ENCODE peak calls at places on chromosomes 3 and 15, in six cellular contexts. E is progenitor cell of endocrine pancreas; I is CD4-positive, alpha-beta T cell; B is GM12864; N is cardiac muscle cell; O is neural crest cell. A is an unnamed sample.

GRCh38 chr3:53970656-53971055 is 79.0 kb upstream of the SELENOK start:
- DNase-seq in B (no peak), I (no peak), E (peak), O (no peak), N (peak), A (no peak)

GRCh38 chr3:124137264-124137663 is 145.3 kb upstream of the ROPN1 start:
- DNase-seq in O (no peak), N (no peak), E (no peak), I (no peak), B (no peak), A (no peak)

GRCh38 chr3:100455841-100456550 is 36.4 kb upstream of the TMEM45A start:
- DNase-seq in B (no peak), N (no peak), I (no peak), E (no peak), O (no peak), A (no peak)

GRCh38 chr3:156655819-156656566 is 18.4 kb upstream of the TIPARP start:
- DNase-seq in E (no peak), I (no peak), O (no peak), B (no peak), N (no peak), A (no peak)

GRCh38 chr3:187274977-187275338 is 16.6 kb downstream of the MASP1 start:
- DNase-seq in O (peak), I (no peak), N (no peak), E (peak), B (no peak), A (no peak)

GRCh38 chr3:157436583-157437300 is at the start of gene PTX3:
- DNase-seq in B (no peak), E (no peak), I (no peak), O (peak), N (peak), A (peak)

GRCh38 chr15:70127288-70127746 is 29.6 kb upstream of the TLE3 start:
- DNase-seq in B (no peak), E (no peak), N (peak), O (peak), I (no peak), A (no peak)

GRCh38 chr15:48680841-48681240 is 35.3 kb upstream of the FBN1 start:
- DNase-seq in E (no peak), N (peak), O (no peak), B (no peak), I (no peak), A (no peak)

GRCh38 chr3:21274000-21274671 is 476.9 kb downstream of the ZNF385D start:
- DNase-seq in I (no peak), B (no peak), O (no peak), E (no peak), N (peak), A (no peak)

GRCh38 chr3:20190991-20191390 is 5.0 kb upstream of the SGO1 start:
- DNase-seq in E (no peak), N (no peak), O (no peak), B (no peak), I (no peak), A (no peak)

GRCh38 chr15:60797444-60798040 is 318.6 kb upstream of the ICE2 start:
- DNase-seq in N (no peak), B (no peak), O (no peak), E (no peak), I (no peak), A (no peak)

GRCh38 chr3:117562000-117562399 is 852.4 kb downstream of the TUSC7 start:
- DNase-seq in I (no peak), B (no peak), E (no peak), N (no peak), O (no peak), A (no peak)

GRCh38 chr15:97504031-97504430 is 456.5 kb upstream of the ARRDC4 start:
- DNase-seq in E (no peak), O (no peak), B (no peak), N (peak), I (no peak), A (peak)

GRCh38 chr3:31639828-31640227 is 107.1 kb downstream of the STT3B start:
- DNase-seq in B (no peak), E (no peak), I (no peak), N (no peak), O (no peak), A (no peak)

GRCh38 chr3:193594946-193595689 is 2.1 kb downstream of the OPA1 start:
- DNase-seq in O (no peak), I (no peak), E (no peak), B (no peak), N (peak), A (no peak)

GRCh38 chr15:67827561-67828378 is 2.5 kb downstream of the SKOR1 start:
- DNase-seq in B (no peak), I (no peak), O (no peak), E (no peak), N (no peak), A (no peak)

GRCh38 chr15:71588746-71589145 is 221.6 kb upstream of the NR2E3 start:
- DNase-seq in I (no peak), B (no peak), O (no peak), E (no peak), N (peak), A (no peak)

GRCh38 chr3:119600732-119601131 is 3.0 kb downstream of the PLA1A start:
- DNase-seq in O (no peak), E (no peak), B (peak), N (no peak), I (no peak), A (no peak)

GRCh38 chr15:51620647-51621046 is 1.9 kb downstream of the DMXL2 start:
- DNase-seq in I (no peak), O (no peak), N (no peak), E (no peak), B (no peak), A (peak)

GRCh38 chr3:142866841-142867631 is 21.8 kb downstream of the PCOLCE2 start:
- DNase-seq in I (no peak), O (no peak), B (no peak), N (no peak), E (peak), A (no peak)

GRCh38 chr3:55162031-55162784 is 234.3 kb upstream of the LRTM1 start:
- DNase-seq in E (no peak), I (no peak), B (no peak), N (peak), O (no peak), A (no peak)

GRCh38 chr3:39272191-39272590 is 7.6 kb downstream of the CX3CR1 start:
- DNase-seq in B (no peak), E (no peak), I (no peak), N (no peak), O (no peak), A (no peak)

GRCh38 chr3:55720614-55721013 is 233.5 kb upstream of the WNT5A start:
- DNase-seq in O (no peak), B (no peak), I (no peak), N (peak), E (no peak), A (no peak)

GRCh38 chr3:129441782-129442181 is 1.8 kb downstream of the IFT122 start:
- DNase-seq in N (peak), O (no peak), E (no peak), I (no peak), B (no peak), A (no peak)

GRCh38 chr3:8421267-8421666 is 80.4 kb upstream of the LMCD1 start:
- DNase-seq in N (no peak), O (no peak), I (no peak), B (no peak), E (no peak), A (no peak)

GRCh38 chr15:43950551-43950950 is 123.7 kb downstream of the WDR76 start:
- DNase-seq in N (no peak), E (no peak), I (no peak), O (no peak), B (no peak), A (no peak)

GRCh38 chr3:8848696-8849131 is 79.3 kb upstream of the OXTR start:
- DNase-seq in E (no peak), O (no peak), I (no peak), B (no peak), N (peak), A (no peak)

GRCh38 chr3:13452490-13453335 is 27.4 kb upstream of the HDAC11 start:
- DNase-seq in E (no peak), N (peak), B (no peak), I (peak), O (peak), A (no peak)

GRCh38 chr3:32401541-32402052 is 9.9 kb downstream of the CMTM7 start:
- DNase-seq in N (peak), O (peak), I (peak), B (no peak), E (peak), A (peak)

GRCh38 chr3:58578873-58579272 is 1.7 kb upstream of the FAM107A start:
- DNase-seq in B (no peak), O (no peak), I (no peak), N (no peak), E (no peak), A (no peak)

GRCh38 chr15:100429116-100429728 is 87.4 kb upstream of the ADAMTS17 start:
- DNase-seq in O (no peak), I (no peak), E (no peak), N (peak), B (no peak), A (no peak)

GRCh38 chr3:129938140-129938930 is 36.2 kb upstream of the TRH start:
- DNase-seq in O (no peak), E (no peak), I (no peak), N (no peak), B (no peak), A (no peak)

GRCh38 chr3:4045756-4046155 is 246.5 kb downstream of the LRRN1 start:
- DNase-seq in O (no peak), I (no peak), E (no peak), B (no peak), N (no peak), A (no peak)

GRCh38 chr3:88150371-88150770 is 612 bp downstream of the C3orf38 start:
- DNase-seq in I (no peak), N (peak), E (no peak), B (peak), O (no peak), A (no peak)

GRCh38 chr3:113249111-113249510 is 37.8 kb downstream of the BOC start:
- DNase-seq in O (no peak), N (peak), B (no peak), E (no peak), I (no peak), A (no peak)

GRCh38 chr3:138947303-138948121 is 495 bp downstream of the FOXL2NB start:
- DNase-seq in N (no peak), I (no peak), O (no peak), B (no peak), E (no peak), A (no peak)

GRCh38 chr3:41679412-41679811 is 282.5 kb downstream of the ULK4 start:
- DNase-seq in O (no peak), B (no peak), I (no peak), N (no peak), E (no peak), A (no peak)

GRCh38 chr15:70309035-70309434 is 211.3 kb upstream of the TLE3 start:
- DNase-seq in N (no peak), B (no peak), E (no peak), O (no peak), I (no peak), A (no peak)

GRCh38 chr3:52816654-52817053 is 13.8 kb downstream of the ITIH4 start:
- DNase-seq in E (no peak), O (no peak), N (no peak), B (no peak), I (no peak), A (no peak)

GRCh38 chr15:40253179-40253790 is 14.4 kb downstream of the PAK6 start:
- DNase-seq in O (no peak), B (no peak), N (no peak), I (no peak), E (no peak), A (no peak)

GRCh38 chr15:40256642-40257235 is 17.9 kb downstream of the PAK6 start:
- DNase-seq in B (no peak), E (no peak), I (no peak), N (peak), O (no peak), A (no peak)

GRCh38 chr15:40252438-40253178 is 13.7 kb downstream of the PAK6 start:
- DNase-seq in O (peak), N (peak), E (peak), B (no peak), I (no peak), A (no peak)

GRCh38 chr15:40255033-40255432 is 16.2 kb downstream of the PAK6 start:
- DNase-seq in O (no peak), I (no peak), N (no peak), B (no peak), E (no peak), A (no peak)

DNA sequence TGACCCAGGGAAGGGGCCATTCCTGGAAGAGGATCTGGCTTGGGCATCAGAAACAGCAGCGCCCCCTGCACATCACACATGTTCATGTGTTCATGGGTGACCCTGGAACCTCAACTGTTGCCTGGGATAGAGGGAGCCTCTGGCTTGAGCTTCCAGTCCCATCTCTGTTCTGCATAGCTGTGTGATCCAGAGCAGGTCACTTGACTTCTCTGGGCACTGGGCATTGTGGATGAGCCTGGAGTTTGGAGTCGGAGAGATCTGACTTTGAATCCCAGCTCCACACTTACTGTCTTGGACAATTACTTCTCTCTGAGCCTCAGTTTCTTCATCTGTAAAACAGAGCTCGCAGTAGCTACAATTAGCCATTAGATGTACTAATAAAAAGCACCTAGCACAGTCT is 15.6 kb downstream of the PAK6 start:
- DNase-seq in B (no peak), I (no peak), E (no peak), N (no peak), O (no peak), A (no peak)
- TF ChIP-seq CTCF in B (no peak), I (no peak), E (no peak), N (no peak), O (no peak), A (no peak)

DNA sequence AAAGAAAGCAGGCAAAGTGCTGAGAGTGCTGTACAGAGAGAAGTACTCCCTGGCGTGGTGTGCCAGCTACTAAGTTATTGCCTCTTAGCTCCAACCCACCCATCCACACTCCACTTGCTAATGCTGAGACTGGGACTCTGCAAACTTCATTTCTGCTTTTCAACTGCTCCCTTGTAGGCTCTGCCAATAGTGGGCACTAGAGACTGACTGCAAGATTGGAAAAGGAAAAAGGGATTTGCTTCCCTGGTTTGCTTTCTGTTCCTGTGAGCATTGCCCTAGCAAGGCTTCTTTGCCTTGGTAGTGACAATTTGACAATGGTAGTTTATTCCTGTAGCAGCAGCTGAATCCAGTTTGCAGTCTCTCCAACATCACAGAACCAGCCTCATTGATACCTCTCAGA is 56.4 kb upstream of the TMEM108 start:
- DNase-seq in N (no peak), I (no peak), B (no peak), E (no peak), O (no peak), A (no peak)
- TF ChIP-seq CTCF in N (no peak), I (no peak), B (no peak), E (no peak), O (no peak), A (no peak)

GRCh38 chr3:195441476-195441970 is 1.3 kb downstream of the ACAP2 start:
- DNase-seq in E (no peak), B (no peak), I (no peak), N (peak), O (no peak), A (no peak)

GRCh38 chr3:195443391-195443989 is 670 bp upstream of the ACAP2 start:
- DNase-seq in N (no peak), O (peak), B (no peak), I (no peak), E (no peak), A (no peak)

GRCh38 chr3:195442573-195443390 is at the start of gene ACAP2:
- DNase-seq in E (peak), I (peak), O (peak), N (peak), B (peak), A (peak)

GRCh38 chr3:195441051-195441450 is 1.8 kb downstream of the ACAP2 start:
- DNase-seq in B (no peak), I (no peak), E (no peak), O (no peak), N (peak), A (no peak)

DNA sequence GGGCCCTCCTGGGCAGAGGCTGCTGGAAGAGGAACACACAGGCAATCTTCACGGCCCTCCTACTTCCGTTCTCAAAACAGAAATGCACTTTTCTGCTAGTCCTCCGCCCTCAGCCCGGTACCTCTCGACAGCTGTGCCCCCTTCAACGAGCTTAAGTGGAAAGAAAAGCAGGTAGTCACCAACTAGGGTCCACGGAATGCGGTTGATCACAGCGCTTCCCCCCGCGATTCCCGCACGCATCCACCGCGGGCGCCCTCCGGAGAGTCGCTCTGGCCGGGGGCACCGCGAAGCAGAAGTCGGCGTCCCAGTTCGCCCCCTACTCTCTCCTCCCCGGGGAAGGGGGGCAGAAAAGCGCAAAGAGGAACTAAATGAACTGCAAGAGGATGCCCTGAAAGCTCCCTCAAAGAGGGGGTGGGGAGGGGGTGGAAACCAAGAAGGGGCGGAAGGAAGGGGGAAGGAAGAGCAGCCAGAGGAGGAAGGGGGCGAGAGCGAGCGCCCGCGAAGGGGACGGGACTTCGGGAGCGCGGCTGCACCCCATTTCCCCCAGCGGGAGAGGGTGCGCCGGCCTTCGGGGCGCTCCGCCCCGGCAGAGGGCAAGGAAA is 748 bp downstream of the ACAP2 start:
- DNase-seq in O (peak), B (no peak), I (peak), E (peak), N (peak), A (peak)
- TF ChIP-seq CTCF in O (no peak), B (no peak), I (no peak), E (no peak), N (no peak), A (no peak)

GRCh38 chr3:188365978-188366698 is 212.2 kb downstream of the LPP start:
- DNase-seq in E (no peak), O (no peak), I (no peak), B (no peak), N (peak), A (no peak)

GRCh38 chr3:188365184-188365583 is 211.2 kb downstream of the LPP start:
- DNase-seq in I (no peak), N (no peak), E (no peak), O (no peak), B (no peak), A (no peak)

GRCh38 chr3:188367741-188368140 is 213.8 kb downstream of the LPP start:
- DNase-seq in O (no peak), I (no peak), N (no peak), B (no peak), E (no peak), A (no peak)

GRCh38 chr3:188369526-188369925 is 215.6 kb downstream of the LPP start:
- DNase-seq in O (no peak), B (no peak), E (no peak), I (no peak), N (no peak), A (no peak)

DNA sequence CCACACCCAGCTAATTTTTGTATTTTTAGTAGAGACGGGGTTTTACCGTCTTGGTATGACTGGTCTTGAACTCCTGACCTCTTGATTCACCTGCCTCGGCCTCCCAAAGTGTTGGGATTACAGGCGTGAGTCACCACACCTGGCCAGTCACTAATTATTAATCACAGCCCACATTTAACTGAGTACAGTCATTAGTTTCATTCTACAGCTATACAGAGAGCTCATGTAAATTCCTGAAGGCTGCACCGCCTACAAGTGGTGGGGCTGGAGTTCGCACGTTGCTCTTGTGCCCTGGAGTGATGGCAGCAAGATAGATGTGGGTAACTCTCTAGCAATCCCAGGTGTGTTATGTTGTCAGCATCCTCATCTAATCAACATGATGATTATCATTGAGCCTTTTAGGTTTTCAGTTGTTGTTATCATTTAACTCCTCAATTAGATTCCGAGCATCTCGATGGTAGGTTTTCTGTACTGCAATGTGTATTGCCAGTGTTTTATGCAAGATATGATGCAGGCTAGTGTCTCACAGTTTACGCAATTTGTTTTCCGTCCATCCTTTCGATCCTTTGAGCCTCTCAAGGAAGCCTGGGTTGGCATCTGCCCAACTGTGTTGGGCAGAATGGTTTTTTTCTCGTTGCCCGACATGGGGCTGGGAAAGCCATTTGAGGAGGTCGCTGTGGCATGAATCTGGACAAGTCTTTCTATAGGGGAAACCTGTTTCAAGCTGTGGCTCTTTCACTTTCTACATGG is 216.3 kb downstream of the LPP start:
- DNase-seq in B (no peak), I (no peak), O (no peak), E (no peak), N (peak), A (no peak)
- TF ChIP-seq CTCF in B (no peak), I (no peak), O (no peak), E (no peak), N (no peak), A (no peak)

A was measured in CD14-positive monocyte.